ENCODE peak calls at places on chromosomes 1 and 21, in five cellular contexts. One of them, this sample, is unnamed.

GRCh38 chr1:22825790-22826189 is 115.2 kb downstream of the EPHB2 start:
- DNase-seq in SK-N-SH: peak
- DNase-seq in DND-41: no peak
- DNase-seq in caudate nucleus: no peak
- DNase-seq in CD4-positive, alpha-beta memory T cell: no peak
- DNase-seq in this sample: no peak

GRCh38 chr1:210251680-210252490 is 19.3 kb downstream of the SERTAD4 start:
- DNase-seq in SK-N-SH: no peak
- DNase-seq in DND-41: no peak
- DNase-seq in caudate nucleus: no peak
- DNase-seq in CD4-positive, alpha-beta memory T cell: no peak
- DNase-seq in this sample: no peak

GRCh38 chr1:232568331-232568852 is 61.5 kb downstream of the SIPA1L2 start:
- DNase-seq in SK-N-SH: no peak
- DNase-seq in DND-41: peak
- DNase-seq in caudate nucleus: no peak
- DNase-seq in CD4-positive, alpha-beta memory T cell: peak
- DNase-seq in this sample: no peak

GRCh38 chr1:205172729-205173366 is 38.7 kb downstream of the DSTYK start:
- DNase-seq in SK-N-SH: no peak
- DNase-seq in DND-41: no peak
- DNase-seq in caudate nucleus: no peak
- DNase-seq in CD4-positive, alpha-beta memory T cell: no peak
- DNase-seq in this sample: no peak

GRCh38 chr1:151992345-151993083 is 1.1 kb downstream of the S100A10 start:
- DNase-seq in SK-N-SH: no peak
- DNase-seq in DND-41: no peak
- DNase-seq in caudate nucleus: no peak
- DNase-seq in CD4-positive, alpha-beta memory T cell: no peak
- DNase-seq in this sample: peak

GRCh38 chr1:207970329-207971038 is 59.6 kb upstream of the CD34 start:
- DNase-seq in SK-N-SH: no peak
- DNase-seq in DND-41: no peak
- DNase-seq in caudate nucleus: no peak
- DNase-seq in CD4-positive, alpha-beta memory T cell: no peak
- DNase-seq in this sample: no peak

GRCh38 chr21:33267250-33267649 is 1.1 kb downstream of the IL10RB start:
- DNase-seq in SK-N-SH: no peak
- DNase-seq in DND-41: no peak
- DNase-seq in caudate nucleus: no peak
- DNase-seq in CD4-positive, alpha-beta memory T cell: no peak
- DNase-seq in this sample: no peak

GRCh38 chr1:203631946-203632345 is 5.3 kb downstream of the ATP2B4 start:
- DNase-seq in SK-N-SH: no peak
- DNase-seq in DND-41: no peak
- DNase-seq in caudate nucleus: no peak
- DNase-seq in CD4-positive, alpha-beta memory T cell: no peak
- DNase-seq in this sample: no peak

GRCh38 chr1:48728599-48728998 is 48.1 kb downstream of the BEND5 start:
- DNase-seq in SK-N-SH: no peak
- DNase-seq in DND-41: no peak
- DNase-seq in caudate nucleus: no peak
- DNase-seq in CD4-positive, alpha-beta memory T cell: no peak
- DNase-seq in this sample: no peak

GRCh38 chr1:228842094-228842775 is 107.0 kb downstream of the RHOU start:
- DNase-seq in SK-N-SH: peak
- DNase-seq in DND-41: no peak
- DNase-seq in caudate nucleus: peak
- DNase-seq in CD4-positive, alpha-beta memory T cell: no peak
- DNase-seq in this sample: no peak

GRCh38 chr21:16305686-16306085 is 575.9 kb downstream of the USP25 start:
- DNase-seq in SK-N-SH: no peak
- DNase-seq in DND-41: no peak
- DNase-seq in caudate nucleus: no peak
- DNase-seq in CD4-positive, alpha-beta memory T cell: no peak
- DNase-seq in this sample: peak

GRCh38 chr1:30492451-30492850 is 230.9 kb downstream of the MATN1 start:
- DNase-seq in SK-N-SH: no peak
- DNase-seq in DND-41: no peak
- DNase-seq in caudate nucleus: no peak
- DNase-seq in CD4-positive, alpha-beta memory T cell: no peak
- DNase-seq in this sample: no peak

GRCh38 chr21:39385299-39386145 is 36.6 kb upstream of the HMGN1 start:
- DNase-seq in SK-N-SH: peak
- DNase-seq in DND-41: no peak
- DNase-seq in caudate nucleus: peak
- DNase-seq in CD4-positive, alpha-beta memory T cell: peak
- DNase-seq in this sample: peak

GRCh38 chr1:199742547-199742946 is 285.0 kb upstream of the NR5A2 start:
- DNase-seq in SK-N-SH: no peak
- DNase-seq in DND-41: no peak
- DNase-seq in caudate nucleus: no peak
- DNase-seq in CD4-positive, alpha-beta memory T cell: no peak
- DNase-seq in this sample: no peak

GRCh38 chr21:44994581-44995171 is 54.8 kb downstream of the SLX9 start:
- DNase-seq in SK-N-SH: no peak
- DNase-seq in DND-41: no peak
- DNase-seq in caudate nucleus: no peak
- DNase-seq in CD4-positive, alpha-beta memory T cell: no peak
- DNase-seq in this sample: no peak

GRCh38 chr1:64514197-64514765 is 44.4 kb downstream of the CACHD1 start:
- DNase-seq in SK-N-SH: no peak
- DNase-seq in DND-41: no peak
- DNase-seq in caudate nucleus: no peak
- DNase-seq in CD4-positive, alpha-beta memory T cell: no peak
- DNase-seq in this sample: no peak

GRCh38 chr1:147641695-147642592 is 28.4 kb downstream of the ACP6 start:
- DNase-seq in SK-N-SH: peak
- DNase-seq in DND-41: peak
- DNase-seq in caudate nucleus: no peak
- DNase-seq in CD4-positive, alpha-beta memory T cell: peak
- DNase-seq in this sample: peak

GRCh38 chr1:171254859-171255258 is 6.6 kb downstream of the FMO1 start:
- DNase-seq in SK-N-SH: no peak
- DNase-seq in DND-41: no peak
- DNase-seq in caudate nucleus: no peak
- DNase-seq in CD4-positive, alpha-beta memory T cell: no peak
- DNase-seq in this sample: no peak

DNA sequence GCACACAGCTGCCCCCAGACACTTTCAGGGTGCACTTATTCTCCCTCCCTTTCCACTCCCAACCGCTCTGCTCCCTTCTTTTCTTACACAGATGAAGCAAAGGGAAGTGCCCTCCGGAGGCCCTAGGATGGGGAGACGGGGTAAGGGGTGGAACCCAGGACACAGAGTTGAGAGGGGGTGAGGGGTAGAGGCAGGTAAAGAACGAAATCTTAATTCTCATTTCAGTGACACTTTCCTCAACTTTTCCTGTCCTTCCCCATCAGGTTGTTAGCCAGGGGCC is 12.8 kb downstream of the PLEKHO1 start:
- DNase-seq in SK-N-SH: no peak
- DNase-seq in DND-41: no peak
- DNase-seq in caudate nucleus: no peak
- DNase-seq in CD4-positive, alpha-beta memory T cell: no peak
- DNase-seq in this sample: no peak
- H3K27ac ChIP-seq in SK-N-SH: peak
- H3K27ac ChIP-seq in DND-41: peak
- H3K27ac ChIP-seq in caudate nucleus: peak
- H3K27ac ChIP-seq in CD4-positive, alpha-beta memory T cell: no peak
- H3K27ac ChIP-seq in this sample: peak

DNA sequence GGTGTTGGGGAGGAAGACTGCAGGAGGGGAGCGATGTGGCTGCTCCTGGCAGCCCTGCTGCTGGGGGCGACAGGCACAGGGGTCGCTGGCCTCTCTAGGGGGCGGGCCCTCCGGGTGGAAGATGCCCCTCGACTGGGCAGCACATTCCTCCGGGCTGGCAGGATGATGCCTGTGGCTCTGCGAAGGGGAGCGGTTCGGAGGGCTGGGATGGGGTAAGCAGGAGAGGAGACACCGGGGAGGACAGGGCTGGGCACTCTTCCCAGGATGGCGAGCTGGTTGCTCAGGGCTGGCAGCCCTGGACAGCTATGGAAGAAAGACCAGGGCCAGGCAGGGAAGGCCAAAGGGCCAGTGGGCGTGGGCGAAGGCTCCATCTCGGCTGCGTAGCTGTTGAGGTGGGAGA is 12.8 kb downstream of the HEYL start:
- DNase-seq in SK-N-SH: peak
- DNase-seq in DND-41: no peak
- DNase-seq in caudate nucleus: no peak
- DNase-seq in CD4-positive, alpha-beta memory T cell: no peak
- DNase-seq in this sample: no peak
- H3K27ac ChIP-seq in SK-N-SH: no peak
- H3K27ac ChIP-seq in DND-41: no peak
- H3K27ac ChIP-seq in caudate nucleus: peak
- H3K27ac ChIP-seq in CD4-positive, alpha-beta memory T cell: no peak
- H3K27ac ChIP-seq in this sample: peak

GRCh38 chr1:206578115-206578935 is 33.9 kb downstream of the EIF2D start:
- DNase-seq in SK-N-SH: no peak
- DNase-seq in DND-41: no peak
- DNase-seq in caudate nucleus: no peak
- DNase-seq in CD4-positive, alpha-beta memory T cell: peak
- DNase-seq in this sample: no peak

GRCh38 chr1:206580438-206581113 is 31.7 kb downstream of the EIF2D start:
- DNase-seq in SK-N-SH: no peak
- DNase-seq in DND-41: no peak
- DNase-seq in caudate nucleus: no peak
- DNase-seq in CD4-positive, alpha-beta memory T cell: no peak
- DNase-seq in this sample: no peak

GRCh38 chr1:206579747-206580437 is 32.4 kb downstream of the EIF2D start:
- DNase-seq in SK-N-SH: no peak
- DNase-seq in DND-41: peak
- DNase-seq in caudate nucleus: no peak
- DNase-seq in CD4-positive, alpha-beta memory T cell: peak
- DNase-seq in this sample: peak

GRCh38 chr1:206581571-206581981 is 30.7 kb downstream of the EIF2D start:
- DNase-seq in SK-N-SH: no peak
- DNase-seq in DND-41: no peak
- DNase-seq in caudate nucleus: no peak
- DNase-seq in CD4-positive, alpha-beta memory T cell: peak
- DNase-seq in this sample: peak

GRCh38 chr1:206578959-206579358 is 33.3 kb downstream of the EIF2D start:
- DNase-seq in SK-N-SH: peak
- DNase-seq in DND-41: no peak
- DNase-seq in caudate nucleus: no peak
- DNase-seq in CD4-positive, alpha-beta memory T cell: no peak
- DNase-seq in this sample: no peak
- H3K27ac ChIP-seq in SK-N-SH: no peak
- H3K27ac ChIP-seq in DND-41: no peak
- H3K27ac ChIP-seq in caudate nucleus: no peak
- H3K27ac ChIP-seq in CD4-positive, alpha-beta memory T cell: peak
- H3K27ac ChIP-seq in this sample: no peak

DNA sequence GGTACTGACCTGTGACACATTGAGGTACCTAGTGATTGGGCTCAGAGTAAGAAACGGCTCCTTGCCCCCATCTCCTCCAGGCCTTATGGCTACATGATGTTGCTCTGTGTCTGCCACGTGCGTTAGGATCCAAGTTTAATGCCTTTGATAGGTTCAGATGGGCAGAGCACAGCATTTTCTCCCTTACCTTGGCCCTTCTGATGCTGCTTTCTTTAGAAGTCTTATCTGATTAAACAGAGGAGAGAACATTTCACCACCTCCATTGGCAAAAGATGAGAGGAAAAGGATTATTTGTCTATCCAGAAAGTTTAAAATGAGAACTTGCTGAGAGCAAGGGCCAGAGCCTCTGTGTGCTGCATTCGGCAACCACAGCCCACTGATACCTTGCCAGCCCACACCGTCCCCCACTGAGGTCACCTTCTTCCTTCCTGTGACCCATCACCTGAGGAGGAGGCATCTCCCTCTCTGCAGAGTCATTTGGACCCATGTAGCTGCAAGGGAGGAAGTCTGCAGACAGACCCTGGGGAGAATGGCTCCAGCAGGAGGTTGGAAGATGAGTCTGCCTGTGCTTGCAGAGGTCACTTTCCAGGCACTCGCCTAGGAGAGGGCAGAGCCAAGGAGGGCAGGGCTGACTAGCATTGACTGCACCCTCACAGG is 16.7 kb downstream of the SHISA4 start:
- DNase-seq in SK-N-SH: no peak
- DNase-seq in DND-41: no peak
- DNase-seq in caudate nucleus: no peak
- DNase-seq in CD4-positive, alpha-beta memory T cell: no peak
- DNase-seq in this sample: no peak
- H3K27ac ChIP-seq in SK-N-SH: peak
- H3K27ac ChIP-seq in DND-41: no peak
- H3K27ac ChIP-seq in caudate nucleus: no peak
- H3K27ac ChIP-seq in CD4-positive, alpha-beta memory T cell: no peak
- H3K27ac ChIP-seq in this sample: peak

GRCh38 chr1:235495030-235495429 is 9.2 kb downstream of the B3GALNT2 start:
- DNase-seq in SK-N-SH: no peak
- DNase-seq in DND-41: no peak
- DNase-seq in caudate nucleus: no peak
- DNase-seq in CD4-positive, alpha-beta memory T cell: no peak
- DNase-seq in this sample: no peak

GRCh38 chr1:235486321-235486720 is 17.9 kb downstream of the B3GALNT2 start:
- DNase-seq in SK-N-SH: no peak
- DNase-seq in DND-41: no peak
- DNase-seq in caudate nucleus: no peak
- DNase-seq in CD4-positive, alpha-beta memory T cell: no peak
- DNase-seq in this sample: no peak

GRCh38 chr1:235494531-235494930 is 9.7 kb downstream of the B3GALNT2 start:
- DNase-seq in SK-N-SH: no peak
- DNase-seq in DND-41: no peak
- DNase-seq in caudate nucleus: no peak
- DNase-seq in CD4-positive, alpha-beta memory T cell: no peak
- DNase-seq in this sample: no peak

GRCh38 chr1:235495539-235495938 is 8.7 kb downstream of the B3GALNT2 start:
- DNase-seq in SK-N-SH: no peak
- DNase-seq in DND-41: no peak
- DNase-seq in caudate nucleus: no peak
- DNase-seq in CD4-positive, alpha-beta memory T cell: no peak
- DNase-seq in this sample: no peak

GRCh38 chr1:235491644-235492043 is 12.6 kb downstream of the B3GALNT2 start:
- DNase-seq in SK-N-SH: no peak
- DNase-seq in DND-41: no peak
- DNase-seq in caudate nucleus: no peak
- DNase-seq in CD4-positive, alpha-beta memory T cell: no peak
- DNase-seq in this sample: no peak
- H3K27ac ChIP-seq in SK-N-SH: no peak
- H3K27ac ChIP-seq in DND-41: no peak
- H3K27ac ChIP-seq in caudate nucleus: no peak
- H3K27ac ChIP-seq in CD4-positive, alpha-beta memory T cell: no peak
- H3K27ac ChIP-seq in this sample: no peak

DNA sequence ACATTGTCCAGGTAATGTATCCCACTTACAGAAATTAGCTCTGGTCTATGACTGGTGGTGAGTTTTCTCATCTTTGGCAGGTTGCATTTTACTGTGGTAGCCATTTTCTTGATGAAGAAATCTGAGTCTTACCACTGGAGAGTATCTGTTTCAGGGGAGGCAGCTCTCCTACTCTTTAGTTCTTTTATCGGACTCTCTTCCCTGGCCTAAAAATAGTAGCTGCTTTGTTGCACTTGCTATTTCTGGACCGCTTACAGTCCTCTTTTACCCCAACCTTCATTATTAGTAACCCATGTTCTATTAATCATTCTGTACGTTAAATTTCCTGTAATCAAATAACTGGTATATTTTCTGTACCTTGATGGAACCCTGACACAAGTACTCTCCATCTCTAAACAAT is 720.8 kb downstream of the PLA2G4A start:
- DNase-seq in SK-N-SH: no peak
- DNase-seq in DND-41: no peak
- DNase-seq in caudate nucleus: no peak
- DNase-seq in CD4-positive, alpha-beta memory T cell: no peak
- DNase-seq in this sample: no peak
- H3K27ac ChIP-seq in SK-N-SH: no peak
- H3K27ac ChIP-seq in DND-41: no peak
- H3K27ac ChIP-seq in caudate nucleus: no peak
- H3K27ac ChIP-seq in CD4-positive, alpha-beta memory T cell: no peak
- H3K27ac ChIP-seq in this sample: no peak

GRCh38 chr21:29250642-29251041 is 48.1 kb upstream of the BACH1 start:
- DNase-seq in SK-N-SH: no peak
- DNase-seq in DND-41: no peak
- DNase-seq in caudate nucleus: no peak
- DNase-seq in CD4-positive, alpha-beta memory T cell: no peak
- DNase-seq in this sample: no peak
- H3K27ac ChIP-seq in SK-N-SH: no peak
- H3K27ac ChIP-seq in DND-41: no peak
- H3K27ac ChIP-seq in caudate nucleus: no peak
- H3K27ac ChIP-seq in CD4-positive, alpha-beta memory T cell: no peak
- H3K27ac ChIP-seq in this sample: no peak

This sample was measured in testis.